ENCODE peak calls at places on chromosome 19, in five cellular contexts. T, D, Y, A and R are unnamed samples.

GRCh38 chr19:48614436-48615144 is at the start of gene FAM83E:
- DNase-seq in T (no peak), D (peak; percentile 95), Y (peak; percentile 53), A (peak; percentile 61), R (no peak)

GRCh38 chr19:44552324-44552723 is 22.8 kb upstream of the CEACAM20 start:
- DNase-seq in A (peak; percentile 81), T (no peak), Y (no peak), D (peak; percentile 50), R (peak; percentile 42)

GRCh38 chr19:47750752-47751151 is 5.4 kb downstream of the NOP53 start:
- DNase-seq in A (no peak), T (no peak), D (no peak), Y (no peak), R (no peak)

GRCh38 chr19:57747472-57747807 is 825 bp downstream of the ZNF776 start:
- DNase-seq in A (no peak), Y (no peak), T (no peak), D (no peak), R (no peak)

GRCh38 chr19:57141699-57142098 is 3.3 kb downstream of the ZIM3 start:
- DNase-seq in Y (no peak), T (no peak), A (no peak), D (no peak), R (no peak)

GRCh38 chr19:46218160-46218559 is 11.4 kb upstream of the IGFL1 start:
- DNase-seq in T (no peak), A (peak; percentile 56), Y (no peak), D (no peak), R (no peak)

GRCh38 chr19:9621156-9622037 is at the start of gene ZNF561:
- DNase-seq in A (peak; percentile 88), D (peak; percentile 62), T (peak; percentile 85), Y (peak; percentile 70), R (peak; percentile 83)

GRCh38 chr19:58554494-58555368 is at the start of gene CHMP2A:
- DNase-seq in D (peak; percentile 79), T (peak; percentile 99), Y (peak; percentile 99), A (peak; percentile 99), R (peak; percentile 99)

GRCh38 chr19:45526143-45526542 is 18.9 kb downstream of the VASP start:
- DNase-seq in T (no peak), A (peak; percentile 86), D (peak; percentile 72), Y (peak; percentile 55), R (peak; percentile 68)

GRCh38 chr19:33259532-33259931 is 33.9 kb upstream of the SLC7A10 start:
- DNase-seq in D (no peak), T (no peak), A (no peak), Y (no peak), R (no peak)

GRCh38 chr19:13215572-13216380 is 65.6 kb downstream of the IER2 start:
- DNase-seq in Y (no peak), T (no peak), A (no peak), D (no peak), R (no peak)

GRCh38 chr19:44587863-44588752 is 25.3 kb upstream of the IGSF23 start:
- DNase-seq in T (no peak), A (peak; percentile 84), D (peak; percentile 99), Y (no peak), R (no peak)

GRCh38 chr19:6660930-6661329 is 9.0 kb downstream of the TNFSF14 start:
- DNase-seq in T (no peak), Y (no peak), A (no peak), D (no peak), R (no peak)

GRCh38 chr19:51002101-51002532 is 713 bp upstream of the KLK8 start:
- DNase-seq in Y (no peak), D (peak; percentile 68), A (no peak), T (no peak), R (no peak)

GRCh38 chr19:8569066-8569761 is 8.0 kb downstream of the MYO1F start:
- DNase-seq in D (peak; percentile 95), T (no peak), Y (peak; percentile 41), A (peak; percentile 64), R (peak; percentile 67)

GRCh38 chr19:45428385-45429231 is 4.9 kb upstream of the ERCC1 start:
- DNase-seq in D (no peak), A (no peak), T (no peak), Y (peak; percentile 74), R (no peak)

GRCh38 chr19:23415561-23416191 is 20.4 kb upstream of the ZNF91 start:
- DNase-seq in A (no peak), D (no peak), Y (no peak), T (no peak), R (no peak)

GRCh38 chr19:36420961-36421748 is 2.7 kb upstream of the ZFP82 start:
- DNase-seq in T (peak; percentile 51), Y (no peak), A (no peak), D (no peak), R (no peak)

GRCh38 chr19:41599175-41599966 is 23.4 kb downstream of the CEACAM21 start:
- DNase-seq in D (no peak), Y (no peak), A (no peak), T (no peak), R (no peak)

GRCh38 chr19:30744741-30745475 is 372.7 kb downstream of the ZNF536 start:
- DNase-seq in A (no peak), D (no peak), T (no peak), Y (no peak), R (peak; percentile 36)

GRCh38 chr19:39070888-39071287 is 13.3 kb upstream of the ACP7 start:
- DNase-seq in A (peak; percentile 64), D (peak; percentile 53), Y (no peak), T (no peak), R (no peak)

GRCh38 chr19:48290341-48290922 is 20.6 kb downstream of the ZNF114 start:
- DNase-seq in Y (no peak), T (no peak), D (peak; percentile 53), A (peak; percentile 35), R (no peak)

GRCh38 chr19:11299946-11300810 is 4.2 kb downstream of the TSPAN16 start:
- DNase-seq in Y (no peak), A (no peak), T (no peak), D (no peak), R (no peak)

GRCh38 chr19:15412832-15413231 is 6.0 kb downstream of the AKAP8L start:
- DNase-seq in D (no peak), A (no peak), Y (peak; percentile 12), T (no peak), R (no peak)

GRCh38 chr19:45514376-45515051 is 7.2 kb downstream of the VASP start:
- DNase-seq in D (peak; percentile 84), Y (no peak), T (no peak), A (peak; percentile 54), R (no peak)

GRCh38 chr19:23992348-23992747 is 77.7 kb downstream of the ZNF726 start:
- DNase-seq in Y (no peak), D (no peak), A (no peak), T (no peak), R (no peak)

GRCh38 chr19:47231215-47232054 is 436 bp upstream of the BBC3 start:
- DNase-seq in D (peak; percentile 64), Y (peak; percentile 88), A (peak; percentile 90), T (peak; percentile 85), R (no peak)

GRCh38 chr19:46493236-46494114 is 2.2 kb downstream of the PNMA8B start:
- DNase-seq in A (no peak), T (no peak), D (no peak), Y (no peak), R (no peak)

GRCh38 chr19:35446194-35446593 is 1.9 kb upstream of the FFAR2 start:
- DNase-seq in Y (no peak), A (no peak), D (no peak), T (no peak), R (no peak)

GRCh38 chr19:8360196-8360595 is 3.8 kb upstream of the ANGPTL4 start:
- DNase-seq in D (no peak), T (no peak), A (no peak), Y (no peak), R (no peak)

GRCh38 chr19:3526507-3527244 is 12.3 kb upstream of the TEKTIP1 start:
- DNase-seq in A (no peak), D (no peak), T (no peak), Y (no peak), R (no peak)

GRCh38 chr19:2425622-2426581 is 1.5 kb downstream of the TIMM13 start:
- DNase-seq in A (no peak), D (no peak), Y (no peak), T (no peak), R (no peak)

GRCh38 chr19:9531933-9532332 is 6.5 kb downstream of the ZNF426 start:
- DNase-seq in D (no peak), T (no peak), Y (no peak), A (peak; percentile 10), R (no peak)

GRCh38 chr19:47512183-47512947 is 2.5 kb downstream of the NAPA start:
- DNase-seq in A (peak; percentile 34), Y (no peak), T (no peak), D (no peak), R (no peak)

GRCh38 chr19:45999653-46000121 is 4.4 kb downstream of the CCDC61 start:
- DNase-seq in D (no peak), A (peak; percentile 45), T (no peak), Y (no peak), R (no peak)

GRCh38 chr19:34306213-34306661 is 51.9 kb downstream of the GARRE1 start:
- DNase-seq in T (no peak), D (no peak), A (no peak), Y (peak; percentile 27), R (no peak)
- H3K27ac ChIP-seq in T (peak overlapping the region; percentile 83), D (no peak overlapping the region), A (peak overlapping the region; percentile 3), Y (peak overlapping the region; percentile 92), R (peak overlapping the region; percentile 63)

DNA sequence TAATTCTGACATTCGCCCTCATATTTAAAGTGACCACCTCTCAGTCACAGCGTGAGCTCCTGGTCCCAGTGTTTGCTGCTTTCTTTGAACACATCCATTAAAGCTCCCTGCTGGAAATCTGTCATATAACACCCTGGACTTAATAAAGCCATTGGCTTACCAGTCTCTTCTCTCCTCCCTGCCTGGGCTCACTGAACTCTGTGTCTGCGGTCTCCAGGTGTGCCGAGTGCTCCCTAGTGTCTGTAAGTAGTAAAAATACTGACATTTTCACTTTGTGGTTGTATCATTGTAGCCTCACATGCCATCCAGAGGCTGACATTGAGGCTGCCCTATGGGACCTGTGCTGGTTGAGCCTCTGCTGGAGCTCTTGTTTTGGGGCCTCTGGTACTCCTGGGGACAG is 2.6 kb upstream of the PSG11 start:
- DNase-seq in A (no peak), Y (no peak), D (no peak), T (no peak), R (no peak)
- H3K4me3 ChIP-seq in A (no peak overlapping the region), Y (no peak overlapping the region), D (no peak overlapping the region), T (no peak overlapping the region), R (no peak overlapping the region)

GRCh38 chr19:29598036-29598435 is 8.0 kb upstream of the POP4 start:
- DNase-seq in Y (no peak), T (no peak), A (no peak), D (no peak), R (no peak)

GRCh38 chr19:29598496-29598895 is 7.6 kb upstream of the POP4 start:
- DNase-seq in A (no peak), T (no peak), D (no peak), Y (no peak), R (no peak)

GRCh38 chr19:29596080-29596479 is 10.0 kb upstream of the POP4 start:
- DNase-seq in Y (no peak), T (no peak), A (no peak), D (no peak), R (no peak)

GRCh38 chr19:29593869-29594268 is 12.2 kb upstream of the POP4 start:
- DNase-seq in D (no peak), A (no peak), Y (no peak), T (no peak), R (no peak)

GRCh38 chr19:29596885-29597525 is 9.1 kb upstream of the POP4 start:
- DNase-seq in A (peak; percentile 64), Y (no peak), D (no peak), T (no peak), R (no peak)
- H3K4me1 ChIP-seq in A (no peaks in the 10 kb centered on the region), Y (no peaks in the 10 kb centered on the region), D (no peaks in the 10 kb centered on the region), T (no peaks in the 10 kb centered on the region), R (no peaks in the 10 kb centered on the region)

GRCh38 chr19:5104871-5105351 is 136.0 kb downstream of the KDM4B start:
- DNase-seq in D (no peak), A (no peak), Y (no peak), T (no peak), R (no peak)
- H3K27ac ChIP-seq in D (no peak overlapping the region), A (no peak overlapping the region), Y (peak overlapping the region; percentile 87), T (no peak overlapping the region), R (peak overlapping the region; percentile 79)